ENCODE peak calls at places on chromosomes 7 and 10, in four cellular contexts. H, I, X and L are unnamed samples.

GRCh38 chr10:122068844-122069243 is 79.9 kb downstream of the TACC2 start:
- DNase-seq in X (no peak), I (no peak), H (no peak), L (no peak)

GRCh38 chr10:22317771-22318565 is 1.8 kb downstream of the COMMD3 start:
- DNase-seq in X (no peak), H (no peak), I (no peak), L (no peak)

GRCh38 chr7:40701836-40702551 is 567.2 kb downstream of the SUGCT start:
- DNase-seq in H (no peak), X (no peak), I (no peak), L (no peak)

GRCh38 chr7:40324889-40325288 is 190.1 kb downstream of the SUGCT start:
- DNase-seq in X (no peak), I (no peak), H (no peak), L (no peak)

GRCh38 chr7:157676001-157676400 is 339.2 kb downstream of the DNAJB6 start:
- DNase-seq in I (no peak), X (peak; percentile 9), H (no peak), L (no peak)

GRCh38 chr7:33986951-33987948 is 81.9 kb downstream of the BMPER start:
- DNase-seq in I (no peak), X (no peak), H (no peak), L (no peak)

GRCh38 chr10:122368502-122369254 is 5.8 kb upstream of the PLEKHA1 start:
- DNase-seq in X (no peak), I (peak; percentile 26), H (no peak), L (no peak)

GRCh38 chr7:205117-206010 is 13.0 kb downstream of the FAM20C start:
- DNase-seq in X (no peak), I (no peak), H (no peak), L (no peak)

GRCh38 chr7:1065263-1066260 is 21.2 kb downstream of the GPR146 start:
- DNase-seq in I (peak; percentile 85), X (peak; percentile 82), H (peak; percentile 91), L (peak; percentile 92)

GRCh38 chr7:129376778-129377700 is 57.2 kb upstream of the STRIP2 start:
- DNase-seq in X (no peak), H (no peak), I (no peak), L (no peak)

GRCh38 chr7:154425326-154425725 is 373.1 kb downstream of the DPP6 start:
- DNase-seq in X (peak; percentile 44), H (no peak), I (no peak), L (no peak)

GRCh38 chr7:38310601-38311057 is 37.2 kb upstream of the TARP start:
- DNase-seq in X (no peak), H (no peak), I (peak; percentile 11), L (peak; percentile 47)

GRCh38 chr7:78153285-78153684 is 354.7 kb downstream of the PHTF2 start:
- DNase-seq in X (no peak), H (no peak), I (no peak), L (no peak)

GRCh38 chr7:33357846-33358245 is 228.5 kb downstream of the BBS9 start:
- DNase-seq in I (no peak), H (no peak), X (no peak), L (no peak)

GRCh38 chr10:8054498-8055407 is at the start of gene GATA3:
- DNase-seq in X (no peak), H (peak; percentile 82), I (peak; percentile 58), L (peak; percentile 61)

GRCh38 chr10:26435852-26436251 is 2.3 kb upstream of the APBB1IP start:
- DNase-seq in H (no peak), I (no peak), X (no peak), L (no peak)

GRCh38 chr7:42876182-42877068 is 35.4 kb downstream of the C7orf25 start:
- DNase-seq in X (peak; percentile 50), H (peak; percentile 73), I (peak; percentile 45), L (no peak)

GRCh38 chr7:142956951-142957623 is 5.1 kb downstream of the KEL start:
- DNase-seq in H (peak; percentile 62), X (no peak), I (no peak), L (no peak)

GRCh38 chr10:20091698-20092097 is 275.5 kb downstream of the PLXDC2 start:
- DNase-seq in I (no peak), X (no peak), H (no peak), L (no peak)

GRCh38 chr10:48523212-48523819 is 81.6 kb downstream of the ARHGAP22 start:
- DNase-seq in H (peak; percentile 62), I (peak; percentile 57), X (peak; percentile 31), L (peak; percentile 72)

GRCh38 chr7:137642467-137642866 is 204.3 kb downstream of the DGKI start:
- DNase-seq in X (no peak), I (no peak), H (no peak), L (no peak)

GRCh38 chr10:93849605-93850004 is 44.2 kb upstream of the SLC35G1 start:
- DNase-seq in I (no peak), X (no peak), H (no peak), L (no peak)

GRCh38 chr10:114110174-114110972 is 63.6 kb downstream of the CCDC186 start:
- DNase-seq in H (peak; percentile 6), X (no peak), I (no peak), L (no peak)

GRCh38 chr7:108147031-108147563 is 16.9 kb upstream of the LAMB4 start:
- DNase-seq in I (no peak), H (no peak), X (peak; percentile 86), L (no peak)

GRCh38 chr10:60943372-60944158 is 420 bp downstream of the RHOBTB1 start:
- DNase-seq in I (peak; percentile 81), H (peak; percentile 74), X (peak; percentile 81), L (peak; percentile 68)

GRCh38 chr10:102120142-102120986 is at the start of gene LDB1:
- DNase-seq in X (peak; percentile 83), I (peak; percentile 86), H (peak; percentile 92), L (peak; percentile 89)

GRCh38 chr10:17474595-17474994 is 20.2 kb upstream of the ST8SIA6 start:
- DNase-seq in H (no peak), I (no peak), X (no peak), L (no peak)

GRCh38 chr7:27686315-27686714 is 23.6 kb upstream of the HIBADH start:
- DNase-seq in I (no peak), X (no peak), H (no peak), L (no peak)

GRCh38 chr10:58275908-58276307 is 6.9 kb downstream of the CISD1 start:
- DNase-seq in H (no peak), X (no peak), I (no peak), L (no peak)

GRCh38 chr10:97537186-97537869 is 35.3 kb upstream of the ANKRD2 start:
- DNase-seq in I (no peak), X (no peak), H (no peak), L (no peak)

GRCh38 chr7:137975223-137975622 is 26.7 kb downstream of the CREB3L2 start:
- DNase-seq in H (no peak), X (no peak), I (peak; percentile 58), L (no peak)

GRCh38 chr7:138801256-138801655 is 3.3 kb upstream of the ATP6V0A4 start:
- DNase-seq in X (no peak), H (no peak), I (no peak), L (no peak)

GRCh38 chr10:10499839-10500238 is 517.8 kb upstream of the CELF2 start:
- DNase-seq in I (no peak), H (no peak), X (no peak), L (no peak)

GRCh38 chr10:18501198-18501597 is 150.2 kb downstream of the NSUN6 start:
- DNase-seq in X (no peak), H (no peak), I (no peak), L (no peak)

GRCh38 chr10:13062813-13063212 is 37.1 kb upstream of the OPTN start:
- DNase-seq in I (no peak), X (no peak), H (no peak), L (no peak)

GRCh38 chr7:158753900-158754299 is 49.3 kb upstream of the NCAPG2 start:
- DNase-seq in I (no peak), H (no peak), X (no peak), L (no peak)

GRCh38 chr7:158751199-158751598 is 46.6 kb upstream of the NCAPG2 start:
- DNase-seq in X (no peak), I (no peak), H (no peak), L (no peak)

GRCh38 chr7:158751743-158752142 is 47.1 kb upstream of the NCAPG2 start:
- DNase-seq in H (no peak), I (no peak), X (no peak), L (no peak)

GRCh38 chr7:158757404-158757989 is 52.9 kb upstream of the NCAPG2 start:
- DNase-seq in I (no peak), X (no peak), H (no peak), L (no peak)

GRCh38 chr7:158754746-158755444 is 50.3 kb upstream of the NCAPG2 start:
- DNase-seq in H (no peak), I (no peak), X (no peak), L (no peak)
- H3K36me3 ChIP-seq in H (peaks cover 17% of the 10 kb centered on the region), I (peaks cover 28% of the 10 kb centered on the region), X (no peaks in the 10 kb centered on the region), L (peaks cover 82% of the 10 kb centered on the region)

DNA sequence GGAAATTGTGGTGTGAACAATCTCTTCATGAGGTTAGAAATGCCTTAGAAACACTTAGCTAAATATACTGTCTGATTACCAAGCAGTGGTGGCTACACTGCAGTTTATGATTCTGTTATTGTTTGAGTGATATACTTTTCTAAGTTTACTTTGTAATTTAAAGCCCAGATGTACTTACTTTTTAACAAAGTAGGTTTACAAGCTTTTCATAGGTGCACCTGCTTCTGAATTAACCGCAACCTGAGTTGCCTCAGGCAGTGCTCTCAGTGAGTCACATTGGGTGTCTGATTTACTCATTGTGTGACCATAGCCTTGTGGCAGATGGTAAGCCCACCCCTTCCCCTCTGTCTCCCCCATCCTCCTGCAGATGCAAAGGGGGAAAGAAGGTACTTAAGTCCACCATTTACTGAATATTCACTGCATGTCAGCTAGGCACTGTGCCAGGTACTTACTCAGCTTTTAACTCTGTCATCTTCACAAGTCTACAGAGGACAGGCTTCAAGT is 9.0 kb downstream of the MTURN start:
- DNase-seq in H (no peak), I (no peak), X (no peak), L (no peak)
- H3K27ac ChIP-seq in H (no peak overlapping the region), I (no peak overlapping the region), X (no peak overlapping the region), L (peak overlapping the region; percentile 70)

DNA sequence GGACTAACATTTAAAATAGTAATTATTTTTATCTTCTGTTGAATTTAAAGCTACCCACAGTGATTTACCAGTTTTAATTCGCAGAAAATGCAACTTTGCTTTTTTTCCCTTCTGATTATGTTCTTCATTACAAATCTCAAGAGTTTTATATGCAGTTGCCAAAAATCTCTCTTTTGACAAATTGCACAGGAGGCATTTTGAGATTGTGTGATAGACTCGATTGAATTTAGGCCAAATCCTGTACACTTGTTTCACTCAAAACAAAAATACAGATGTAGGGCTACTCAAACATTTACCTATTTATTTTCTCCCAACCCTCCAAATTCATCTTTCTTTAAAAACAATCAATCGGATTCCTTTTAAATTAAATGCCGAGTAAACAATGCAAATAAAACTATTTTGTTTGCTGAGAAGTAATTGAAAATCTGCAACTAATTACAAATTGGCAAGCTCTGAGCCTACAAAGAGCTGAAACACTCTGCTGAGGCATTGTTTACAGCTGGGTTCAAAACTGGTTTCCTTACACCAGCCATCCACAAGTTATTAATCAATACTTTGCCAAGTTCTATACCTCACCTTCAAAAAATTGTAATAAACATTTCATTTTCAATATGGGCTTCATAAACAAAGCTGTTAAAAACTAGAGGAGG is 214.9 kb upstream of the TCF7L2 start:
- DNase-seq in I (no peak), H (no peak), X (no peak), L (no peak)
- H3K36me3 ChIP-seq in I (no peaks in the 10 kb centered on the region), H (no peaks in the 10 kb centered on the region), X (no peaks in the 10 kb centered on the region), L (no peaks in the 10 kb centered on the region)

GRCh38 chr10:30438016-30438850 is 4.2 kb downstream of the MAP3K8 start:
- DNase-seq in H (peak; percentile 64), X (no peak), I (no peak), L (no peak)
- H3K27ac ChIP-seq in H (peak overlapping the region; percentile 74), X (no peak overlapping the region), I (peak overlapping the region; percentile 16), L (peak overlapping the region; percentile 90)